ENCODE peak calls at places on chromosomes 6 and 20, in six cellular contexts. V is sigmoid colon; B is HEK293T; U is AG10803; P is GDM1; Z is activated T-cell treated with anti-CD3 and anti-CD28 coated beads, Interleukin-2, amount 50 U/mL, for 72 hours. J is an unnamed sample.

GRCh38 chr6:163943647-163944395 is 529.3 kb downstream of the QKI start:
- DNase-seq in V (no peak), B (no peak), U (peak), P (no peak), Z (no peak), J (no peak)

GRCh38 chr6:54252916-54253315 is 55.3 kb upstream of the TINAG start:
- DNase-seq in V (no peak), B (no peak), U (no peak), P (no peak), Z (no peak), J (no peak)

GRCh38 chr6:142933701-142934100 is 11.3 kb downstream of the HIVEP2 start:
- DNase-seq in V (no peak), B (no peak), U (no peak), P (no peak), Z (no peak), J (no peak)

GRCh38 chr6:112936079-112936472 is 588.9 kb downstream of the RFPL4B start:
- DNase-seq in V (no peak), B (no peak), U (no peak), P (no peak), Z (no peak), J (no peak)

GRCh38 chr6:137808191-137808590 is 58.9 kb upstream of the TNFAIP3 start:
- DNase-seq in V (no peak), B (no peak), U (peak), P (no peak), Z (no peak), J (no peak)

GRCh38 chr6:52233975-52234823 is 10.1 kb downstream of the IL17F start:
- DNase-seq in V (no peak), B (peak), U (peak), P (peak), Z (peak), J (peak)

GRCh38 chr20:44540834-44541233 is 19.0 kb upstream of the SERINC3 start:
- DNase-seq in V (no peak), B (no peak), U (peak), P (no peak), Z (no peak), J (no peak)

GRCh38 chr6:134065706-134066105 is 13.3 kb upstream of the SLC2A12 start:
- DNase-seq in V (no peak), B (peak), U (peak), P (no peak), Z (peak), J (no peak)

GRCh38 chr6:2799936-2800527 is 34.8 kb downstream of the WRNIP1 start:
- DNase-seq in V (no peak), B (no peak), U (no peak), P (peak), Z (no peak), J (no peak)

GRCh38 chr6:69593706-69594105 is 203.1 kb downstream of the LMBRD1 start:
- DNase-seq in V (no peak), B (no peak), U (no peak), P (no peak), Z (no peak), J (no peak)

GRCh38 chr20:11847827-11848226 is 69.9 kb upstream of the BTBD3 start:
- DNase-seq in V (no peak), B (no peak), U (no peak), P (no peak), Z (no peak), J (no peak)

GRCh38 chr6:44100088-44100550 is 27.1 kb downstream of the MRPL14 start:
- DNase-seq in V (no peak), B (peak), U (no peak), P (peak), Z (peak), J (peak)

GRCh38 chr20:63232235-63233060 is 3.3 kb upstream of the BIRC7 start:
- DNase-seq in V (no peak), B (no peak), U (peak), P (no peak), Z (no peak), J (no peak)

J was measured in D341Med.